ENCODE peak calls at places on chromosomes 2 and 18, in five cellular contexts. One of them, this sample, is unnamed.

GRCh38 chr2:20633794-20634259 is 17.1 kb downstream of the HS1BP3 start:
- DNase-seq in glomerular endothelial cell: no peak
- DNase-seq in HuH-7.5: peak; percentile 31
- DNase-seq in activated naive CD8-positive, alpha-beta T cell treated with anti-CD3 and anti-CD28 coated beads, Interleukin-2, amount 50 U/mL, for 16 hours: no peak
- DNase-seq in endothelial cell of umbilical vein: peak; percentile 26
- DNase-seq in this sample: peak; percentile 82

GRCh38 chr2:188598551-188598950 is 306.9 kb downstream of the GULP1 start:
- DNase-seq in glomerular endothelial cell: no peak
- DNase-seq in HuH-7.5: peak; percentile 26
- DNase-seq in activated naive CD8-positive, alpha-beta T cell treated with anti-CD3 and anti-CD28 coated beads, Interleukin-2, amount 50 U/mL, for 16 hours: no peak
- DNase-seq in endothelial cell of umbilical vein: peak; percentile 79
- DNase-seq in this sample: no peak

GRCh38 chr2:239244625-239245024 is 156.2 kb downstream of the HDAC4 start:
- DNase-seq in glomerular endothelial cell: no peak
- DNase-seq in HuH-7.5: no peak
- DNase-seq in activated naive CD8-positive, alpha-beta T cell treated with anti-CD3 and anti-CD28 coated beads, Interleukin-2, amount 50 U/mL, for 16 hours: no peak
- DNase-seq in endothelial cell of umbilical vein: no peak
- DNase-seq in this sample: no peak

GRCh38 chr2:23760746-23761145 is 166.2 kb downstream of the ATAD2B start:
- DNase-seq in glomerular endothelial cell: peak; percentile 25
- DNase-seq in HuH-7.5: no peak
- DNase-seq in activated naive CD8-positive, alpha-beta T cell treated with anti-CD3 and anti-CD28 coated beads, Interleukin-2, amount 50 U/mL, for 16 hours: no peak
- DNase-seq in endothelial cell of umbilical vein: peak; percentile 44
- DNase-seq in this sample: no peak

GRCh38 chr18:8423051-8423558 is 186.1 kb upstream of the RAB12 start:
- DNase-seq in glomerular endothelial cell: peak; percentile 4
- DNase-seq in HuH-7.5: no peak
- DNase-seq in activated naive CD8-positive, alpha-beta T cell treated with anti-CD3 and anti-CD28 coated beads, Interleukin-2, amount 50 U/mL, for 16 hours: no peak
- DNase-seq in endothelial cell of umbilical vein: peak; percentile 6
- DNase-seq in this sample: no peak

GRCh38 chr2:128489580-128490273 is 171.1 kb upstream of the HS6ST1 start:
- DNase-seq in glomerular endothelial cell: no peak
- DNase-seq in HuH-7.5: no peak
- DNase-seq in activated naive CD8-positive, alpha-beta T cell treated with anti-CD3 and anti-CD28 coated beads, Interleukin-2, amount 50 U/mL, for 16 hours: no peak
- DNase-seq in endothelial cell of umbilical vein: no peak
- DNase-seq in this sample: no peak

GRCh38 chr2:226002438-226002837 is 602.9 kb downstream of the NYAP2 start:
- DNase-seq in glomerular endothelial cell: no peak
- DNase-seq in HuH-7.5: no peak
- DNase-seq in activated naive CD8-positive, alpha-beta T cell treated with anti-CD3 and anti-CD28 coated beads, Interleukin-2, amount 50 U/mL, for 16 hours: no peak
- DNase-seq in endothelial cell of umbilical vein: no peak
- DNase-seq in this sample: no peak

GRCh38 chr18:8450013-8450412 is 159.2 kb upstream of the RAB12 start:
- DNase-seq in glomerular endothelial cell: no peak
- DNase-seq in HuH-7.5: peak; percentile 26
- DNase-seq in activated naive CD8-positive, alpha-beta T cell treated with anti-CD3 and anti-CD28 coated beads, Interleukin-2, amount 50 U/mL, for 16 hours: no peak
- DNase-seq in endothelial cell of umbilical vein: no peak
- DNase-seq in this sample: no peak

GRCh38 chr2:113282747-113283533 is 4.2 kb upstream of the PAX8 start:
- DNase-seq in glomerular endothelial cell: no peak
- DNase-seq in HuH-7.5: peak; percentile 78
- DNase-seq in activated naive CD8-positive, alpha-beta T cell treated with anti-CD3 and anti-CD28 coated beads, Interleukin-2, amount 50 U/mL, for 16 hours: no peak
- DNase-seq in endothelial cell of umbilical vein: no peak
- DNase-seq in this sample: peak; percentile 70

GRCh38 chr2:208064220-208064951 is 39.1 kb upstream of the PLEKHM3 start:
- DNase-seq in glomerular endothelial cell: no peak
- DNase-seq in HuH-7.5: no peak
- DNase-seq in activated naive CD8-positive, alpha-beta T cell treated with anti-CD3 and anti-CD28 coated beads, Interleukin-2, amount 50 U/mL, for 16 hours: no peak
- DNase-seq in endothelial cell of umbilical vein: no peak
- DNase-seq in this sample: no peak

GRCh38 chr2:174436351-174436750 is 40.8 kb downstream of the SCRN3 start:
- DNase-seq in glomerular endothelial cell: no peak
- DNase-seq in HuH-7.5: no peak
- DNase-seq in activated naive CD8-positive, alpha-beta T cell treated with anti-CD3 and anti-CD28 coated beads, Interleukin-2, amount 50 U/mL, for 16 hours: no peak
- DNase-seq in endothelial cell of umbilical vein: peak; percentile 77
- DNase-seq in this sample: no peak

This sample was measured in transverse colon.